ENCODE peak calls at places on chromosomes 2 and 18, in four cellular contexts. I is cardiac fibroblast, Q is endodermal cell, P is transverse colon. S is an unnamed sample.
A peak's percentile ranks its signal among the peaks of the same experiment; 100 is the strongest.

GRCh38 chr2:218252509-218253247 is 8.1 kb upstream of the GPBAR1 start:
- DNase-seq in I (peak; percentile 27), Q (no peak), P (no peak), S (no peak)

GRCh38 chr18:42426496-42427015 is 471.5 kb downstream of the PIK3C3 start:
- DNase-seq in I (peak; percentile 8), Q (no peak), P (no peak), S (no peak)

GRCh38 chr2:200129756-200130462 is 174.5 kb downstream of the MAIP1 start:
- DNase-seq in I (no peak), Q (no peak), P (no peak), S (no peak)

GRCh38 chr2:160876029-160876428 is 284.2 kb upstream of the TANK start:
- DNase-seq in I (no peak), Q (no peak), P (no peak), S (no peak)

GRCh38 chr2:8542381-8543064 is 139.3 kb upstream of the ID2 start:
- DNase-seq in I (no peak), Q (peak; percentile 35), P (no peak), S (no peak)

GRCh38 chr2:175431054-175431780 is 249.7 kb upstream of the ATP5MC3 start:
- DNase-seq in I (no peak), Q (no peak), P (no peak), S (no peak)

GRCh38 chr2:57698935-57699449 is 347.6 kb upstream of the VRK2 start:
- DNase-seq in I (no peak), Q (no peak), P (no peak), S (no peak)

GRCh38 chr2:231769170-231770136 is 11.6 kb downstream of the PDE6D start:
- DNase-seq in I (no peak), Q (no peak), P (no peak), S (no peak)

GRCh38 chr2:197327073-197327775 is 16.6 kb upstream of the ANKRD44 start:
- DNase-seq in I (no peak), Q (no peak), P (no peak), S (no peak)

GRCh38 chr2:234678721-234679120 is 181.8 kb upstream of the ARL4C start:
- DNase-seq in I (peak; percentile 80), Q (peak; percentile 19), P (no peak), S (peak; percentile 30)

GRCh38 chr2:46824611-46825010 is 91.0 kb downstream of the MCFD2 start:
- DNase-seq in I (no peak), Q (peak; percentile 32), P (no peak), S (no peak)

GRCh38 chr18:54880706-54881105 is 52.4 kb downstream of the RAB27B start:
- DNase-seq in I (peak; percentile 91), Q (peak; percentile 55), P (no peak), S (no peak)

GRCh38 chr2:240832816-240833497 is 12.9 kb upstream of the KIF1A start:
- DNase-seq in I (no peak), Q (no peak), P (no peak), S (no peak)

GRCh38 chr2:101806123-101806522 is 108.6 kb downstream of the MAP4K4 start:
- DNase-seq in I (peak; percentile 92), Q (peak; percentile 67), P (no peak), S (no peak)

GRCh38 chr2:189545424-189545823 is 35.2 kb downstream of the SLC40A1 start:
- DNase-seq in I (no peak), Q (no peak), P (no peak), S (no peak)

DNA sequence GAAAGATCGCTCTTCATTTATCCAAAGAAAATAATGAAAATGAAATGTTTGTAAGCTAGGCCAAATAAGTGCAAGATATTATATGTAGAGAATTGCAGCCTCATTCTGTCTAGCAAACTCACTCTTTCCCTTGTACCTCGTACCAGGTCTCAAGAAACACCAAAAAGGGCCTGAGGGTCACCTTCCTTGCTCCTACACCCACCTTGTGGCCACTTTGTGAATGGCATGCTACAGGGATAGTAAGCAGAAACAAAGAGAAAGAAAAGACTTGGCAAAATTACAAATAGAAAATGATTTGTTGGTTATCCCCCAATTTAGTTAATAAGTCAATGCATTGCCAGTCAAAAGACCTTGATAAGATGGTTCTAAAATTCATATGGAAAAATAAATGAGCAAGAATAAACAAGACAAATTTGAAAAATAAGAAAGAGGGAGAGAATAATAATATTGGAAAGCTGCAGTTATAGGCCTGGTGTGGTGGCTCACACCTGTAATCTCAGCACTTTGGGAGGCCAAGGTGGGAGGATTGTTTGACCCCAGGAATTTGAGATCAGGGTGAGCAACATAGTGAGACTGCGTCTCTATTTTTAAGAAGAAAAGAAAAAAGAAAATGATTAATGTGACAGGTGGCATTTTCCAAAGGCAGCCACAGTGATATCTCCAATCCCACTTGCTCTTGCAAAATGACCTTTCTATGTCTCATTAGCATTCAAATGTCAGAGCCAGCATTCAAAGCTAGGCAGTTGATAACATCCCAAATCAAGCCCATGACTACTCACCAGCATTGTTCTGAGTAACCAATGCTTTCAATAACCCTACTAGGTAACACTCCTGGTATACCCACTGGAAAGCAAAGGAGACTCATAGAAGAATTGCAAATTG is 38.8 kb upstream of the BMP10 start:
- DNase-seq in I (peak; percentile 86), Q (peak; percentile 90), P (peak; percentile 81), S (no peak)
- TF ChIP-seq CTCF in I (peak; percentile 99), Q (peak; percentile 88), P (peak; percentile 91), S (peak; percentile 94)

GRCh38 chr2:24117902-24118301 is 5.2 kb downstream of the PFN4 start:
- DNase-seq in I (no peak), Q (no peak), P (no peak), S (no peak)

GRCh38 chr2:24122356-24123211 is 550 bp downstream of the PFN4 start:
- DNase-seq in I (peak; percentile 7), Q (no peak), P (no peak), S (no peak)

GRCh38 chr2:24121469-24121868 is 1.7 kb downstream of the PFN4 start:
- DNase-seq in I (no peak), Q (peak; percentile 53), P (no peak), S (no peak)

GRCh38 chr2:24124003-24124585 is 825 bp downstream of the FAM228B start:
- DNase-seq in I (peak; percentile 62), Q (no peak), P (no peak), S (no peak)

DNA sequence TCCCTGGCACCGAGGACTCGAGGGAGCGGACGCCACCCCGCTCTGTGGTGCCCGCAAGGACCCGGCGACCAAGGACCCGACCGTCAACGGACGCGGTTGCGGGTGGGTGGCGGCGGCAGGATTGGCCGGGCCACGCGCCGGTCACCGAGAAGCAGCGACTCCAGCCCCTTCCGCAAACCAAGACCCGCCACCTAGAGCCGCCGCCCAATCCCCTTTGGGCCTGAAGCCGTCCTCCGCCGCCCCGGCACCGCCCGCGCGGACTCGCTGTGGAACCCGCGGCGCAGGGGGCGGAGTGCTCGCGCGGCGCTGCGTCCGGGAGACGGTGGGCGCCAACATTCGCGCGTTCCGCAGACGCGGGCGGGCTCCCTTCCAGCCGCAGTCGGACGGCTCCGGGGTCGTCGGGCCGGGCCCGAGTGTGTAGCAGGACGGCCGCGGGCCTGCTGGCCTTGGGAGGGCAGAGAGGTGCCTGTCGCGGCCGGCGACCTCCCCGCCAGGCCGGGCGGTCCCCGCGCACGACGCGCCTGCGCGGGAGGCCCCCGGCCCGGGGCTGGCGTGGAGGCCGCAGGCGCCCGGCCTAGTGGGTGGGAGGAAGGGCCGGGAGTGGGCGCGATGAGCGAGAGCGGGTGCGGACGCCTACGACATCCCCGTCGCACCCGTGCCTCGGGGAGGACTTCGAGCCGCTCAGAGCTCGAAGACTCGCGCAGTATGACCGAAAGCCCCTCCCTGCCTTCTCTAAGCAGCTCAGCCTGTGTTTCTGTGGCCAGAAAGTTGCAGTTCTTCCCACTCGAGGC is at the start of the genes FAM228B and PFN4:
- DNase-seq in I (peak; percentile 76), Q (peak; percentile 92), P (peak; percentile 90), S (peak; percentile 93)
- TF ChIP-seq CTCF in I (no peak), Q (no peak), P (no peak), S (no peak)

DNA sequence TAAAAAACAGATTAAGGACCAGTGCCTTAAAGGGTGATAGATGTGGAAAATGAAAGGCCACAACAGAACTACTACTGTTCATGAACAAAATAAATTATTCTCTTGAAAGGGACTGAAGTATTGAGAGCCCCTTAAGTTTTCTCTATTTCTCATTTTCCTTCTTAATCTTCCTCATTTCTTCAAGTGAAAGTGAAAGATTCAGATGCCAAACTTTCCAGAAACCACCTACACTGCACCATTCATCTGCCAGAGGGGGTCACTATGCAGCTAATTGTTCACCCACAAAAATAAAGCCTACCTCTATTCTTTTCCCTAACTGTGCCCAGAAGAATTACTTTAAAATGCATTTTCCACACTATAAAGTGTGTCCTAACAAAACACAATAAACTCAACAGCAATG is 140.1 kb downstream of the NR4A2 start:
- DNase-seq in I (no peak), Q (no peak), P (no peak), S (no peak)
- TF ChIP-seq CTCF in I (no peak), Q (peak; percentile 44), P (peak; percentile 11), S (peak; percentile 45)

DNA sequence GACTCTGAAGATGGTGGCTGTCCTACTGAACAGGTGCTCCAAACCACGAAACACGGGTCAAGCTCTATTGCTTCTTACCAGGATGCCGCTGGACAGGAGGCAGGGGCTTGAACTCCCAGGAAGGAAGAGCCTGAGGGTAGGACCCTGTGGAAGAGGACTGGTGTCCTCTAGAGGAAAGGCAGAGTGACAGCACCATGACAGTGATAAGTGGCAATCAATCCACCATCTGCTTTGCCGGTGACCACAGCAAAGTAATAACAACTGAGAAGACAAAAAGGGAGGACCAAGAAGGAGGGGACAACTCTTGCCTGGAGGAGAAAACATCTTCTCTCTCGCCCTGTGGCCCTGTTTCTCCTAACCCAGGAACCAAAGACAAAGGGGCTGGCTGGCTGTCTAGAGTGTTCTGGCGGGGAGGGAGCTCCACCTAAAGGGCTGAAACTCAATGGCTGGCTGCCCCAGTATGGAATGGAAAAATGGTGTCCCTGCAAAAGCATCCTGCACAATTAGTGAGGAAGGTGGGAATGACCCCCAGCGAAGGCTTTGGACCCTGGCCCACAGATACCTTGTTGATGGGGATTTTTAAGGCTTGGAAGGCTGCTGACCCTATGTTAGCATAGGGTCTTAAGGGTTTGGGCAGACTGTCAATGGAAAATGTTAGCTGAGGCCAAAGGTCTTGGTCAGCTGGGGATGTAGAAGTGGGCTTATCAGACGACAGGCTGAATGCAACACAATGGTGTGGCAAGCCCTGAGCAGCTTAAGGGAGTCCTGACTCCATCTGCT is 35.4 kb downstream of the PROC start:
- DNase-seq in I (peak; percentile 16), Q (peak; percentile 76), P (no peak), S (peak; percentile 71)
- TF ChIP-seq CTCF in I (peak; percentile 10), Q (peak; percentile 75), P (no peak), S (peak; percentile 41)

S was measured in osteocyte.